ENCODE peak calls at places on chromosomes 7 and 10, in five cellular contexts. L is A549; Z is OCI-LY7; D is psoas muscle; S is effector memory CD4-positive, alpha-beta T cell. Y is an unnamed sample.

GRCh38 chr10:29039659-29040309 is 249.1 kb upstream of the LYZL1 start:
- DNase-seq in S (no peak), Z (no peak), L (no peak), D (no peak), Y (no peak)

GRCh38 chr10:75444781-75445386 is 13.5 kb downstream of the LRMDA start:
- DNase-seq in Z (no peak), S (no peak), L (no peak), D (no peak), Y (no peak)

GRCh38 chr7:138105216-138105615 is 29.0 kb downstream of the AKR1D1 start:
- DNase-seq in S (no peak), D (no peak), Z (no peak), L (no peak), Y (no peak)

GRCh38 chr7:786472-787255 is 45.6 kb upstream of the SUN1 start:
- DNase-seq in Z (peak; percentile 61), L (peak; percentile 84), S (peak; percentile 42), D (peak; percentile 87), Y (peak; percentile 83)

GRCh38 chr7:123538189-123538714 is 3.9 kb upstream of the IQUB start:
- DNase-seq in Z (no peak), L (no peak), D (no peak), S (no peak), Y (no peak)

GRCh38 chr10:127915324-127915723 is 8.4 kb downstream of the PTPRE start:
- DNase-seq in L (no peak), D (no peak), Z (no peak), S (no peak), Y (no peak)

GRCh38 chr10:132434405-132435005 is 37.5 kb downstream of the PWWP2B start:
- DNase-seq in S (no peak), Z (peak; percentile 69), L (no peak), D (no peak), Y (peak; percentile 65)

GRCh38 chr10:5585517-5586222 is 60.9 kb downstream of the CALML3 start:
- DNase-seq in L (no peak), D (no peak), Z (no peak), S (no peak), Y (no peak)

GRCh38 chr10:25061711-25062455 is 45.5 kb downstream of the THNSL1 start:
- DNase-seq in L (no peak), Z (no peak), S (no peak), D (no peak), Y (no peak)

GRCh38 chr10:5861269-5862031 is 28.2 kb downstream of the ANKRD16 start:
- DNase-seq in S (no peak), Z (no peak), L (peak; percentile 82), D (no peak), Y (no peak)

GRCh38 chr10:22437620-22438588 is 92.6 kb downstream of the SPAG6 start:
- DNase-seq in Z (no peak), D (no peak), S (no peak), L (no peak), Y (peak; percentile 19)

GRCh38 chr7:128869944-128870285 is 7.3 kb downstream of the ATP6V1F start:
- DNase-seq in Z (peak; percentile 13), S (no peak), D (peak; percentile 66), L (no peak), Y (no peak)
- H3K4me3 ChIP-seq in Z (peak overlapping the region; percentile 45), S (peak overlapping the region; percentile 74), D (peak overlapping the region; percentile 73), L (peak overlapping the region; percentile 47), Y (peak overlapping the region; percentile 72)

GRCh38 chr7:17679427-17679826 is 260.9 kb downstream of the SNX13 start:
- DNase-seq in D (peak; percentile 52), Z (no peak), L (no peak), S (no peak), Y (peak; percentile 13)

GRCh38 chr7:17682586-17682985 is 257.7 kb downstream of the SNX13 start:
- DNase-seq in L (no peak), Z (no peak), S (no peak), D (no peak), Y (no peak)

GRCh38 chr7:17680943-17681351 is 259.3 kb downstream of the SNX13 start:
- DNase-seq in Z (peak; percentile 25), L (no peak), S (no peak), D (no peak), Y (no peak)

GRCh38 chr7:17680026-17680425 is 260.3 kb downstream of the SNX13 start:
- DNase-seq in S (no peak), D (no peak), Z (no peak), L (peak; percentile 15), Y (no peak)

GRCh38 chr7:17681965-17682364 is 258.3 kb downstream of the SNX13 start:
- DNase-seq in Z (no peak), S (no peak), D (no peak), L (no peak), Y (no peak)
- H3K4me3 ChIP-seq in Z (no peak overlapping the region), S (no peak overlapping the region), D (no peak overlapping the region), L (no peak overlapping the region), Y (no peak overlapping the region)

DNA sequence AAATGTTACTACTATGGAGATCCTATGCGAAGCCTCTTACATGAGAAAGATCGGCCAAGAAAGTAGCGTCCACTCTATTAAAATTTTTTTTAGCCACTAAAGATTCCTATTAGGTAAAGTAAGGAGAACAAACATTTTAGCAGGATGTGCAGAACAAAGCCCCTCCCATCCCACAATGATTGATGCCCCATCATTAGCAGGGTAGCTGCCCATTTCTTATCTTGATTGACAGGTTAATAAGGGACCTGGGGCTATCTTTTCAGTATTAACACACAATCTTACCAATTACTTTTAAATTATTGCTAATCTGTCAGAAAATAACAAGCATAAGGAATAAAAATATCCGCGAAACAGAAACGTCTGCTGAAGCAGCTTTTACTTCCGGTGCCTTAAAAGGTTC is 5.2 kb downstream of the FZD8 start:
- DNase-seq in L (no peak), D (no peak), Z (no peak), S (no peak), Y (no peak)
- H3K4me3 ChIP-seq in L (no peak overlapping the region), D (no peak overlapping the region), Z (no peak overlapping the region), S (no peak overlapping the region), Y (no peak overlapping the region)

DNA sequence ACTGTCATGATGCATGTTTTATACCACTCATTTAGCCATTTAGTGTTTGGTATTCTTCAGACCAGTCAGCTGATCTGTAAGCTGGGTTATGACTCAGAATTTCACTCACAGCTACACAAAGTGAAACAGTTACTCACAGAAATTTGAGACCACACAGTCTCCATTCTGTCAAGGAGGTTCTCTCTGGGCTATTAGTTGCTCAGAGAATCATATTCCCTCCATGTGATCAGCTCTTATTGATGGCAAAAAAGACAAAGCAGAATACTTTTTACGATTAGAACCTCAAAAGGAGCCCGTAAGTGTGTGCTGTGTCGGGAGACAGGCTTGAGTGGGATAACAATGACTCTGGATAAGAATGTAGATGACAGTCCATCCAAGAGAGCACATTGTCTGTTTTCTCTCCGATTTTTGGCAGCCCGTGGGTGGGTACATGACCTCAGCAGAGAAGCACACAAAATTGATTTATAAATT is 277.6 kb upstream of the SORCS1 start:
- DNase-seq in Z (no peak), S (no peak), L (no peak), D (no peak), Y (no peak)
- H3K4me3 ChIP-seq in Z (no peak overlapping the region), S (no peak overlapping the region), L (no peak overlapping the region), D (no peak overlapping the region), Y (no peak overlapping the region)

Y was measured in heart right ventricle.